ENCODE peak calls at places on chromosomes 16 and 17, in five cellular contexts. L is A549, U is gastrocnemius medialis, Z is body of pancreas, M is uterus. E is an unnamed sample.

GRCh38 chr16:62036807-62037135 is 533 bp upstream of the CDH8 start:
- DNase-seq in Z (no peak), M (no peak), L (no peak), U (no peak), E (no peak)

GRCh38 chr17:4607261-4607731 is 23.0 kb downstream of the SMTNL2 start:
- DNase-seq in U (no peak), Z (no peak), L (no peak), M (no peak), E (no peak)

GRCh38 chr16:50036426-50036825 is 11.4 kb downstream of the CNEP1R1 start:
- DNase-seq in Z (no peak), M (no peak), U (no peak), L (no peak), E (no peak)

GRCh38 chr16:53968896-53969295 is 264.9 kb downstream of the FTO start:
- DNase-seq in M (no peak), Z (no peak), L (no peak), U (no peak), E (no peak)

GRCh38 chr16:10760863-10761262 is 17.2 kb downstream of the NUBP1 start:
- DNase-seq in U (no peak), M (no peak), L (no peak), Z (no peak), E (no peak)

GRCh38 chr17:10631048-10631700 is 25.9 kb downstream of the MYH3 start:
- DNase-seq in L (peak; percentile 44), M (no peak), Z (no peak), U (no peak), E (no peak)

GRCh38 chr17:27816946-27817345 is 16.6 kb upstream of the NOS2 start:
- DNase-seq in L (no peak), Z (no peak), U (no peak), M (no peak), E (no peak)

GRCh38 chr16:30068750-30069574 is 3.4 kb downstream of the ALDOA start:
- DNase-seq in M (no peak), U (no peak), Z (no peak), L (peak; percentile 59), E (no peak)

GRCh38 chr17:44636562-44636961 is 19.7 kb upstream of the MEIOC start:
- DNase-seq in L (peak; percentile 69), M (no peak), U (no peak), Z (no peak), E (no peak)

GRCh38 chr17:73205326-73205980 is 12.6 kb downstream of the COG1 start:
- DNase-seq in U (no peak), Z (no peak), L (no peak), M (no peak), E (no peak)

GRCh38 chr16:24309222-24309905 is 53.2 kb downstream of the CACNG3 start:
- DNase-seq in Z (peak; percentile 66), L (peak; percentile 63), U (no peak), M (no peak), E (no peak)

GRCh38 chr16:85199069-85199725 is 86.9 kb upstream of the CIBAR2 start:
- DNase-seq in U (no peak), Z (no peak), M (no peak), L (peak; percentile 29), E (no peak)
- H3K4me1 ChIP-seq in U (peaks cover 56% of the 10 kb centered on the region), Z (peaks cover 66% of the 10 kb centered on the region), M (peaks cover 33% of the 10 kb centered on the region), L (peaks cover 9% of the 10 kb centered on the region), E (peaks cover 84% of the 10 kb centered on the region)

DNA sequence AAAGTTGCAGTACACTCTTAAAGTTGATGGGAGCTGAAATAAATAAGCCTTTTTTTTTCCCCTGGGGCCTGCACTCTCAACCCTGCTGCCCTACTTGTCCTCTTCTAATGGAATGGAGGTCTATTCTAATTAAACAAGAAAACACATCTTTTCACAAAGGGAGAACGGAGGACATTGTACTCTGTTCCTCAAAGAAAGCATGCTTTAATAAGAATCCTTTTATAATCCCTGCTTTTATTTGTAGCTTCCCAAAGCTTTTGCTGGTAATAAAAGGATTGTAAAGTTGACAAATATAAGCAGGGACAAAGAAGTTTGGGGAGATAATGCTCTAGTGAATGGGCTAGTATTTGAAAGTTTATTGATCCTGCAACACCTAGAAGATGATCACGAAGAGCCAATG is 38.0 kb upstream of the TOX3 start:
- DNase-seq in L (no peak), M (no peak), Z (no peak), U (no peak), E (no peak)
- H3K27ac ChIP-seq in L (no peak overlapping the region), M (no peak overlapping the region), Z (no peak overlapping the region), U (no peak overlapping the region), E (no peak overlapping the region)

GRCh38 chr17:2192367-2193028 is 111.1 kb downstream of the SMG6 start:
- DNase-seq in M (no peak), U (no peak), Z (no peak), L (peak; percentile 76), E (no peak)

GRCh38 chr17:2197271-2197670 is 106.3 kb downstream of the SMG6 start:
- DNase-seq in Z (no peak), U (no peak), L (no peak), M (no peak), E (no peak)

GRCh38 chr17:2191785-2192184 is 111.8 kb downstream of the SMG6 start:
- DNase-seq in M (no peak), L (no peak), Z (no peak), U (no peak), E (no peak)

GRCh38 chr17:2195729-2196128 is 107.9 kb downstream of the SMG6 start:
- DNase-seq in L (no peak), Z (no peak), M (no peak), U (no peak), E (no peak)

GRCh38 chr17:2194778-2195417 is 108.7 kb downstream of the SMG6 start:
- DNase-seq in M (no peak), L (no peak), Z (no peak), U (no peak), E (no peak)
- H3K4me1 ChIP-seq in M (peaks cover 6% of the 10 kb centered on the region), L (peaks cover 34% of the 10 kb centered on the region), Z (no peaks in the 10 kb centered on the region), U (peaks cover 28% of the 10 kb centered on the region), E (peaks cover 47% of the 10 kb centered on the region)

GRCh38 chr16:72848759-72849664 is 198.9 kb downstream of the ZFHX3 start:
- DNase-seq in M (peak; percentile 89), U (peak; percentile 23), Z (peak; percentile 92), L (peak; percentile 93), E (peak; percentile 90)

GRCh38 chr16:72853575-72853974 is 194.4 kb downstream of the ZFHX3 start:
- DNase-seq in U (no peak), Z (no peak), L (no peak), M (no peak), E (no peak)

GRCh38 chr16:72848045-72848410 is 199.9 kb downstream of the ZFHX3 start:
- DNase-seq in L (peak; percentile 62), M (no peak), U (no peak), Z (no peak), E (no peak)

GRCh38 chr16:72850021-72850420 is 197.9 kb downstream of the ZFHX3 start:
- DNase-seq in Z (no peak), M (no peak), U (no peak), L (no peak), E (no peak)

GRCh38 chr16:72850863-72851262 is 197.1 kb downstream of the ZFHX3 start:
- DNase-seq in Z (no peak), U (no peak), M (peak; percentile 44), L (no peak), E (no peak)
- H3K27ac ChIP-seq in Z (no peak overlapping the region), U (peak overlapping the region; percentile 77), M (peak overlapping the region; percentile 64), L (peak overlapping the region; percentile 23), E (peak overlapping the region; percentile 81)

DNA sequence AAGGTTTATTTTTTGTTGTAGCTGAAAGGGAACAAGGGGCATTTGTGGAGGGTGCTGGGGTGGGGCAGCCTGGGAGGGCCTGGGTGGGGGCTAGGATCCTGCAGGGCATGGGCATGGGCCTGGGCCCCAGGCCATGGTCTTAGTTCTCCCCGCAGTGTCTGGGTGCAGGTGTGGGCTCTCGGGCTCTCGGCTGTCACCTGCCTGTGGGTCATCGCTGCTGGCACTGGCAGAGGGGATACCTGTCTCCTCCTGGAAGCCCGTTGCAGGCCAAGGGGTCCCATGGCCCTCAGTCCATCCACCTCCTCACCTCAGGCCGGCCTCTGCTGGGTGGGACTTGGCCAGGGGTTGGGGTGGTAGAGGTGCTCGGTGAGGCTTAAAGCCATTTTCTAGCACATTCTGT is 30.3 kb downstream of the TSC2 start:
- DNase-seq in M (no peak), L (no peak), Z (no peak), U (no peak), E (no peak)
- H3K4me1 ChIP-seq in M (no peaks in the 10 kb centered on the region), L (no peaks in the 10 kb centered on the region), Z (peaks cover 16% of the 10 kb centered on the region), U (no peaks in the 10 kb centered on the region), E (peaks cover 25% of the 10 kb centered on the region)

GRCh38 chr17:82334622-82335394 is 1.2 kb upstream of the SECTM1 start:
- DNase-seq in L (no peak), M (no peak), U (no peak), Z (no peak), E (no peak)
- H3K27ac ChIP-seq in L (peak overlapping the region; percentile 43), M (peak overlapping the region; percentile 74), U (peak overlapping the region; percentile 58), Z (peak overlapping the region; percentile 82), E (peak overlapping the region; percentile 83)

E was measured in left ventricle myocardium inferior.